ENCODE peak calls at places on chromosomes 11 and 22, in nine cellular contexts. G is IMR-90; O is substantia nigra; V is dorsolateral prefrontal cortex; J is AG04450; W is CD8-positive, alpha-beta memory T cell; A is lower lobe of right lung; Y is colonic mucosa; C is astrocyte. K is an unnamed sample.

GRCh38 chr22:29309332-29310064 is 3.0 kb downstream of the GAS2L1 start:
- DNase-seq in J (no peak), G (no peak), W (no peak), A (peak), V (no peak), O (no peak), Y (peak), C (no peak), K (no peak)

GRCh38 chr11:43574949-43575915 is 105.3 kb upstream of the HSD17B12 start:
- DNase-seq in J (peak), A (no peak), C (peak), G (peak), W (no peak), Y (no peak), V (no peak), O (peak), K (peak)

GRCh38 chr11:47464479-47464878 is 15.5 kb upstream of the RAPSN start:
- DNase-seq in O (no peak), G (peak), Y (no peak), V (no peak), C (peak), A (no peak), J (no peak), W (no peak), K (no peak)

GRCh38 chr11:6693342-6694228 is 10.4 kb upstream of the MRPL17 start:
- DNase-seq in G (peak), C (peak), Y (peak), V (no peak), J (peak), W (no peak), O (no peak), A (no peak), K (no peak)

GRCh38 chr11:131465746-131466145 is 95.3 kb downstream of the NTM start:
- DNase-seq in W (no peak), O (no peak), J (no peak), G (no peak), V (no peak), C (no peak), A (no peak), Y (no peak), K (no peak)

GRCh38 chr11:102322560-102322959 is 5.3 kb downstream of the BIRC3 start:
- DNase-seq in W (no peak), G (no peak), V (no peak), O (no peak), J (no peak), A (no peak), Y (no peak), C (no peak), K (no peak)

GRCh38 chr11:104661481-104661880 is 236.8 kb downstream of the CASP12 start:
- DNase-seq in W (no peak), G (no peak), C (no peak), Y (no peak), V (no peak), A (no peak), O (no peak), J (no peak), K (no peak)

GRCh38 chr11:55732936-55733335 is 40.3 kb upstream of the OR5D13 start:
- DNase-seq in V (no peak), G (no peak), A (no peak), J (no peak), C (no peak), Y (no peak), O (no peak), W (no peak), K (no peak)

GRCh38 chr11:73468590-73469161 is 92.5 kb downstream of the RELT start:
- DNase-seq in O (no peak), J (no peak), Y (no peak), W (no peak), C (no peak), G (no peak), V (no peak), A (no peak), K (no peak)

GRCh38 chr11:75268626-75269366 is 28.2 kb downstream of the TPBGL start:
- DNase-seq in J (no peak), O (no peak), Y (no peak), V (no peak), G (no peak), C (no peak), A (no peak), W (peak), K (no peak)

GRCh38 chr11:7635137-7635536 is 38.2 kb downstream of the CYB5R2 start:
- DNase-seq in W (no peak), O (peak), J (no peak), G (no peak), V (peak), Y (no peak), C (no peak), A (no peak), K (no peak)

DNA sequence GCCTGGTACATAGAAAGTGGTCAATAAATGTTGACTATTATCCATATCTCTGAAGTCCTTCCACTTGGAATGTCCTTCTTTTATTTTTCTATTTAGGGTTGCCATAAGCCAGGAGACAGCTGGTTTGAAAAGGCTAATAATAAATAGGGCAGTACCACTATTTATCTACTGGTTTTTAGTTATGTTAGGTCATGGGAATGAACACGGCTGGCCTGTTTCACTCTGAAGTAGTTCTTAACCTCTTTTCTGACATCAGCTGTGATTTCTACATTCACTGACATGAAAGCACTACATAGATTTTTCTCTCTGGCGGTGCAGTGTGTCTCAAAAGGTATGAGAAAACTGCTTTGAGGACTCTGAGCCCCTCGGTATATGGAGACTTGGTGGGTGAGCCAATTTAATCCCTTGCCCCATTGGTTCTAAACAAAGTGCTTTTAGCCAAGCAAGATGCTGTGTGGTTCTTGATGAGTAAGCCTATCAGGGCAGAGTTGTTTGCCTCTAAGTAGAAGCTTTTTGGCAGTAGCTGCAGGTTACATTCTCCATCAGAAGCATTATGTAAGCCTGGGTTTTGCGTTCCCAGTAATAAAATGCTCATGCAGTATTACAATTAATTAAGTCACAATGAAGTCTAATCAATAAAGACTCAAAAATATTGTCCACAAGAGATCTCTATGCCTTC is 48.7 kb upstream of the APOA1 start:
- DNase-seq in Y (no peak), O (no peak), G (peak), A (no peak), J (peak), V (no peak), C (peak), W (no peak), K (no peak)
- H3K27ac ChIP-seq in Y (no peak), O (peak), G (no peak), A (no peak), J (no peak), V (peak), C (no peak), W (no peak), K (no peak)

GRCh38 chr11:85809881-85810280 is 1.1 kb downstream of the SYTL2 start:
- DNase-seq in Y (peak), A (no peak), G (no peak), C (no peak), J (no peak), O (peak), V (no peak), W (peak), K (no peak)
- H3K27ac ChIP-seq in Y (peak), A (peak), G (no peak), C (no peak), J (no peak), O (no peak), V (peak), W (peak), K (no peak)

GRCh38 chr11:65448074-65448417 is 25.4 kb downstream of the NEAT1 start:
- DNase-seq in A (no peak), G (peak), C (peak), O (no peak), W (no peak), Y (no peak), V (no peak), J (no peak), K (no peak)
- H3K27ac ChIP-seq in A (no peak), G (no peak), C (no peak), O (no peak), W (no peak), Y (no peak), V (no peak), J (peak), K (peak)

DNA sequence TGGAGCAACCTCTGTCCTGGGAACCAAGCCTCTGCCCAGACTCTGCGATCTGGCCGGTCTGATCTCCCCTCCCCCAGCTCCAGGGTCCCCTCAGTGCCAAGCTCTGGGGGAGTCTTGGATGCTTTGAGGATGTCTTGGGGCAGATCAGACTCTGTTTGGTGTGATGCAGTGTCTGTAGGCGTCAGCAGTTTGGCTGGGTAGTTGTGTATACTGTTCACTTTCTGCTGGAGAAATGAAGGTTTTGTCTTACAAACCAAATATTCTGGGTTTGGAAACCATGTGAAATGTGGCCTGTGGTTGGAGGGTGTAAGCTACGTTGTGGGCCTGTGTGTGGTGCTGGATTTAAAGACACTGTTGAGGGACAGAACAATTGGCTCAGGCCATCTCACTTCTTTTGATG is 4.6 kb downstream of the INSC start:
- DNase-seq in Y (no peak), O (no peak), C (no peak), A (no peak), J (no peak), V (no peak), W (no peak), G (peak), K (peak)
- H3K27ac ChIP-seq in Y (no peak), O (no peak), C (no peak), A (no peak), J (no peak), V (no peak), W (no peak), G (no peak), K (no peak)

DNA sequence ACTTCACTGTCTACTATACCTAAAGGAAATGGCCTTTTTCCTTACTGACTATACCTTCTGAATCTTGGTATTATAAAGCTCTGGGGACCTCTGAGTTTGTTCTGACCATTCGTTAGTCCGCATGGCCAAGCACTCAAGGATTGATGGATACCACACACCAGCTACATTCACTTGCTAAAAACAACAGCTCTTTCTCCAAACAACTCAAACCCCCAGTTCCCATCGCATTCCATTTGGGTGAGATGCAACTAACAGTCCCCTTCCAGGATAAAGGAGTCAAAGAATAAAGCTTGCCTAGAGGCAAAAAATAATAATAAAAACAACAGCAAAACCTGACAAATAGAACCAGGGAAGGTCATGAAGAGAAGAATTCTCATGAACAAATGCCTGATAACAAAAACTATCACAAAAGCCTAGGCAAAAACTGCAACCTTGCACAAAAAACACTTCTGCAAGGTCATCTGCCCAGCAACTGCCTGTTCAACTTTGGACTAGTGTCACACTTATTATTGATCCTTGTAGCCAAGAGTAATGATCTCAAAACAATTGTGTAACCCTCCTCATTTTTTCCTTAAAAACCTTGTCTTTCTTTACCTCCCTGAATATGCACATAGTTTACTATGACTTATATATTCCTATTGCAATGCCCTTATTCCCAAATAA is 139.0 kb upstream of the GUCY1A2 start:
- DNase-seq in W (no peak), V (no peak), O (no peak), A (no peak), J (no peak), G (no peak), C (peak), Y (no peak), K (no peak)
- H3K27ac ChIP-seq in W (no peak), V (no peak), O (no peak), A (no peak), J (no peak), G (no peak), C (peak), Y (no peak), K (no peak)

DNA sequence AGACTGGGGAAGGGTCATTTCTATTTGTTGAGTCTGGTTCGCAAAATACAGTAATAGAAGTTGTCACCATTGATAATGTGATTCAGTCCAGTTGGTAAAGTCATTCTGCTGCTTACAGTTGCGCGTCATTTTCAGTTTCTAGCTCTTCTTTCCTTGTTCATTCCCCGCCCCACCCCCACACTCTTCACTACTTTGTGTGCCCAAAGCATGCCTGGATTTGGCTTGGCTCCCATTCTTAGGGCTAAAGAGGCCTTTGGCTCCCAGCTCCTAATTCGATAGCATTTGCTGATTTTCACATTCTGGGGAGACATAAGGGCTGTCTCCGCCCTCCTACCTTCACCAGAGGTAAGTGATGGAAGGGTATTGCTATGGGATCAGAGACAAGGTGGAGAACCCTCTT is 43.0 kb downstream of the CECR2 start:
- DNase-seq in A (peak), C (no peak), V (no peak), G (no peak), W (no peak), J (no peak), Y (no peak), O (peak), K (no peak)
- H3K27ac ChIP-seq in A (no peak), C (no peak), V (no peak), G (no peak), W (no peak), J (no peak), Y (no peak), O (peak), K (no peak)